ENCODE peak calls at places on chromosomes 11 and 22, in four cellular contexts. One of them, this sample, is unnamed.

GRCh38 chr22:44587004-44587793 is 89.2 kb upstream of the RTL6 start:
- DNase-seq in A549: peak
- DNase-seq in tibial nerve: no peak
- DNase-seq in GM12892: no peak
- DNase-seq in this sample: no peak

GRCh38 chr22:47165998-47166397 is 403.5 kb downstream of the TBC1D22A start:
- DNase-seq in tibial nerve: no peak
- DNase-seq in A549: no peak
- DNase-seq in GM12892: no peak
- DNase-seq in this sample: no peak

GRCh38 chr22:30187726-30188407 is 58.7 kb downstream of the LIF start:
- DNase-seq in GM12892: no peak
- DNase-seq in A549: no peak
- DNase-seq in tibial nerve: no peak
- DNase-seq in this sample: no peak

GRCh38 chr11:120216426-120217102 is 5.7 kb downstream of the OAF start:
- DNase-seq in A549: no peak
- DNase-seq in GM12892: no peak
- DNase-seq in tibial nerve: no peak
- DNase-seq in this sample: peak

GRCh38 chr11:117643606-117644300 is 153.3 kb downstream of the DSCAML1 start:
- DNase-seq in A549: no peak
- DNase-seq in GM12892: no peak
- DNase-seq in tibial nerve: no peak
- DNase-seq in this sample: no peak

GRCh38 chr11:72422414-72422813 is 11.9 kb downstream of the CLPB start:
- DNase-seq in A549: no peak
- DNase-seq in GM12892: no peak
- DNase-seq in tibial nerve: no peak
- DNase-seq in this sample: no peak

GRCh38 chr11:8459711-8460399 is 134.2 kb downstream of the STK33 start:
- DNase-seq in A549: no peak
- DNase-seq in GM12892: no peak
- DNase-seq in tibial nerve: no peak
- DNase-seq in this sample: no peak

GRCh38 chr11:2562181-2562581 is 117.4 kb downstream of the KCNQ1 start:
- DNase-seq in tibial nerve: no peak
- DNase-seq in GM12892: no peak
- DNase-seq in A549: no peak
- DNase-seq in this sample: no peak

GRCh38 chr11:329886-330253 is 9.2 kb upstream of the IFITM3 start:
- DNase-seq in GM12892: no peak
- DNase-seq in tibial nerve: no peak
- DNase-seq in A549: no peak
- DNase-seq in this sample: no peak

GRCh38 chr22:32531228-32531627 is 56.6 kb downstream of the FBXO7 start:
- DNase-seq in GM12892: no peak
- DNase-seq in A549: no peak
- DNase-seq in tibial nerve: no peak
- DNase-seq in this sample: no peak

GRCh38 chr11:68680541-68681231 is 3.7 kb upstream of the GAL start:
- DNase-seq in GM12892: no peak
- DNase-seq in tibial nerve: no peak
- DNase-seq in A549: no peak
- DNase-seq in this sample: no peak

GRCh38 chr11:119067371-119068222 is at the start of gene VPS11:
- DNase-seq in GM12892: peak
- DNase-seq in tibial nerve: peak
- DNase-seq in A549: peak
- DNase-seq in this sample: peak

GRCh38 chr22:22759889-22760546 is 115.6 kb downstream of the GGTLC2 start:
- DNase-seq in tibial nerve: no peak
- DNase-seq in GM12892: no peak
- DNase-seq in A549: no peak
- DNase-seq in this sample: no peak

GRCh38 chr11:2470495-2470894 is 25.7 kb downstream of the KCNQ1 start:
- DNase-seq in GM12892: no peak
- DNase-seq in tibial nerve: no peak
- DNase-seq in A549: no peak
- DNase-seq in this sample: no peak

GRCh38 chr11:74730601-74731260 is 495 bp downstream of the CHRDL2 start:
- DNase-seq in A549: no peak
- DNase-seq in tibial nerve: no peak
- DNase-seq in GM12892: no peak
- DNase-seq in this sample: no peak

GRCh38 chr11:119195680-119196079 is 10.4 kb downstream of the NHERF4 start:
- DNase-seq in A549: peak
- DNase-seq in GM12892: no peak
- DNase-seq in tibial nerve: no peak
- DNase-seq in this sample: no peak

GRCh38 chr11:9859491-9860305 is 195.8 kb downstream of the SWAP70 start:
- DNase-seq in GM12892: no peak
- DNase-seq in A549: no peak
- DNase-seq in tibial nerve: no peak
- DNase-seq in this sample: no peak

GRCh38 chr11:101862410-101863233 is 52.2 kb upstream of the CEP126 start:
- DNase-seq in GM12892: no peak
- DNase-seq in tibial nerve: no peak
- DNase-seq in A549: peak
- DNase-seq in this sample: no peak

GRCh38 chr11:62823677-62824076 is 8.2 kb downstream of the STX5 start:
- DNase-seq in GM12892: no peak
- DNase-seq in A549: no peak
- DNase-seq in tibial nerve: no peak
- DNase-seq in this sample: no peak

GRCh38 chr11:97764605-97765004 is 1256.1 kb upstream of the CNTN5 start:
- DNase-seq in A549: no peak
- DNase-seq in GM12892: no peak
- DNase-seq in tibial nerve: no peak
- DNase-seq in this sample: no peak

DNA sequence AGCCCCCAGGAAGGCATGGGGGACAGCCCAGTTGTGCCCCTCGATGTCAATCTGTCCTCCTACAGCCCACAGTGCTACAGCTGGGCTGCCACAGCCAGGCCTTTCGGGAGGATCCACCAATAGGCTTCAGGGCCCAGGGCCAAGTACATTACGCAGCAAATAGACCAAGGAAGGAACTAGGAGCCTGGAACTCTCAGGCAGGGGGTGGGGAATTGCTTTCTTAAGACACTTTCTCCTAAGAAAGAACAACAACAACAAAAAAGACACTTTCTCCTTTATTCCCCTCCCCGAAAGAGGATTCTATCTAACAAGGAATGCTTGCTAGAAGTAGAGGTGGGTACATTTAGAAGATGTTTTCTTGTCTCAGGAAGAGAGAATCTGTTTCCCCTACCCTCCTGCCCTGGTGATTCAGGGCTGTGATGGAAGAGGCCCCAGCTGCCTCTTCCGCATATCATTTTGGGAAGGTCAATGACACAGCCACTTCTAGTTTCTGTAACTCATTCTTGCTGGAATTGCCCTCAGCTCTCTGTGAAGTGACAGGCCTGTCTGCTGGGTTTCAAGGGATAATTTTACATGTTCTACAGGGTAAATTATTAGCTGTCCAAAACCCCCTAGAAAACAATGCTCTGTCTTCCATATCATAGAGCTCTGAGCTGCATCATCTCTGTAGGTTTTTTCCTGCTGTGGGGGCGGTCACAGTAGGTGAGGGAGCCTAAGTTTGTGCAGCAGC is 6.0 kb upstream of the MALAT1 start:
- DNase-seq in GM12892: no peak
- DNase-seq in tibial nerve: peak
- DNase-seq in A549: peak
- DNase-seq in this sample: peak
- TF ChIP-seq POLR2A in GM12892: peak
- TF ChIP-seq POLR2A in tibial nerve: peak
- TF ChIP-seq POLR2A in A549: peak
- TF ChIP-seq POLR2A in this sample: peak

GRCh38 chr11:61429346-61429690 is 457 bp downstream of the CPSF7 start:
- DNase-seq in GM12892: peak
- DNase-seq in tibial nerve: peak
- DNase-seq in A549: peak
- DNase-seq in this sample: peak
- TF ChIP-seq POLR2A in GM12892: no peak
- TF ChIP-seq POLR2A in tibial nerve: no peak
- TF ChIP-seq POLR2A in A549: peak
- TF ChIP-seq POLR2A in this sample: no peak

GRCh38 chr11:65870307-65870658 is 2.3 kb downstream of the EFEMP2 start:
- DNase-seq in tibial nerve: no peak
- DNase-seq in GM12892: no peak
- DNase-seq in A549: no peak
- DNase-seq in this sample: no peak
- TF ChIP-seq POLR2A in tibial nerve: no peak
- TF ChIP-seq POLR2A in GM12892: no peak
- TF ChIP-seq POLR2A in A549: no peak
- TF ChIP-seq POLR2A in this sample: no peak

GRCh38 chr22:39115976-39116621 is 19.1 kb downstream of the APOBEC3H start:
- DNase-seq in tibial nerve: no peak
- DNase-seq in GM12892: no peak
- DNase-seq in A549: no peak
- DNase-seq in this sample: no peak

GRCh38 chr22:39120983-39121382 is 23.9 kb downstream of the APOBEC3H start:
- DNase-seq in GM12892: no peak
- DNase-seq in A549: no peak
- DNase-seq in tibial nerve: no peak
- DNase-seq in this sample: no peak

GRCh38 chr22:39114157-39114511 is 17.1 kb downstream of the APOBEC3H start:
- DNase-seq in GM12892: no peak
- DNase-seq in tibial nerve: no peak
- DNase-seq in A549: no peak
- DNase-seq in this sample: no peak

GRCh38 chr22:39115570-39115969 is 18.5 kb downstream of the APOBEC3H start:
- DNase-seq in A549: no peak
- DNase-seq in GM12892: no peak
- DNase-seq in tibial nerve: no peak
- DNase-seq in this sample: no peak

DNA sequence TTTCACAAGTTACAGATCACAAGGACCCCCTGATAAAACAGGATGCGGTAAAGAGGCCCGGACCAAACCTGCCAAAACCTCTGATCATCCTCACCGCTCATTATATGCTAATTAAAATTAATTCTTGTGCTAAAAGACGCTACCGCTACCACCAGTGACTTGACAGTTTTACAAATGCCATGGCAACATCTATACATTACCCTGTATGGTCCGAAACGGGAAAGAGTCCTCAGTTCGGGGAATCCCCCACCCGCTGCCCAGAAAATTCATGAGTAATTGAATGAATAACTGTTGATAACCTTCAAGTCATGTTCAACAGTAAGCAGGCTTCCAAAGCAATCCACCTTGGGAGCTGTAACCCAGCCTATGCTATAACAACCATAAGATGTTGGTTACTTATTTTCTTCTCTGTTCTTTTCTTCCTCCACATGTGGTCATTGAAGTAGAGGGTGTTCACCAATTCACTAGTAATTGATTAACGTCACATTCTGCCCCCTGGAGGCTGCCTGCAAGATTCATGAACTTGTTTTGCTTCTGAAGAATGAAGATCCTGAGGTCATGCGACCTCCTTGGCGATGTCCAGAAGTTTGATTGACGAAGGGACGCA is 20.6 kb downstream of the APOBEC3H start:
- DNase-seq in tibial nerve: peak
- DNase-seq in GM12892: peak
- DNase-seq in A549: peak
- DNase-seq in this sample: peak
- TF ChIP-seq POLR2A in tibial nerve: no peak
- TF ChIP-seq POLR2A in GM12892: no peak
- TF ChIP-seq POLR2A in A549: no peak
- TF ChIP-seq POLR2A in this sample: no peak